ENCODE peak calls at places on chromosome 1, in six cellular contexts. L is HFFc6, J is small intestine, D is fibroblast of the conjunctiva, H is endothelial cell, K is foreskin keratinocyte. O is an unnamed sample.

GRCh38 chr1:172321429-172321828 is 99.1 kb upstream of the C1orf105 start:
- DNase-seq in L (peak), H (no peak), K (no peak), J (no peak), D (peak), O (no peak)

GRCh38 chr1:119725626-119726025 is 13.9 kb downstream of the PHGDH start:
- DNase-seq in J (no peak), D (no peak), L (no peak), K (no peak), H (no peak), O (peak)

GRCh38 chr1:181397841-181398240 is 85.5 kb upstream of the CACNA1E start:
- DNase-seq in H (no peak), J (peak), D (no peak), L (no peak), K (no peak), O (no peak)

GRCh38 chr1:62391369-62391971 is 45.4 kb upstream of the USP1 start:
- DNase-seq in H (peak), D (no peak), L (no peak), J (no peak), K (no peak), O (no peak)

GRCh38 chr1:50308883-50309282 is 114.4 kb downstream of the DMRTA2 start:
- DNase-seq in H (peak), D (no peak), K (no peak), J (no peak), L (no peak), O (no peak)

GRCh38 chr1:231937013-231937754 is 310.6 kb downstream of the DISC1 start:
- DNase-seq in D (no peak), H (no peak), J (no peak), L (no peak), K (no peak), O (no peak)

GRCh38 chr1:1014896-1015681 is 1.8 kb downstream of the ISG15 start:
- DNase-seq in K (no peak), L (no peak), D (no peak), J (no peak), H (no peak), O (no peak)

GRCh38 chr1:162913345-162913744 is 52.4 kb upstream of the CCDC190 start:
- DNase-seq in L (no peak), H (no peak), K (peak), D (no peak), J (no peak), O (no peak)

GRCh38 chr1:206555473-206555935 is 48.2 kb downstream of the RASSF5 start:
- DNase-seq in K (no peak), H (no peak), D (no peak), L (no peak), J (no peak), O (no peak)